ENCODE peak calls at places on chromosomes 7 and 10, in eight cellular contexts. K, W, R, Z, B, I, V and E are unnamed samples.

GRCh38 chr10:34638405-34639054 is 176.6 kb downstream of the PARD3 start:
- DNase-seq in K (no peak), W (peak; percentile 89), R (peak; percentile 82), Z (peak; percentile 79), B (peak; percentile 58), I (peak; percentile 80), V (peak; percentile 95), E (peak; percentile 54)

GRCh38 chr10:33032354-33033254 is 74.6 kb upstream of the ITGB1 start:
- DNase-seq in K (no peak), W (no peak), R (no peak), Z (peak; percentile 15), B (no peak), I (no peak), V (peak; percentile 83), E (no peak)

GRCh38 chr7:118918556-118918955 is 694.1 kb downstream of the ANKRD7 start:
- DNase-seq in K (no peak), W (no peak), R (no peak), Z (no peak), B (no peak), I (no peak), V (peak; percentile 14), E (no peak)

GRCh38 chr7:102860351-102860811 is 52.4 kb upstream of the LRRC17 start:
- DNase-seq in K (no peak), W (no peak), R (no peak), Z (no peak), B (no peak), I (no peak), V (peak; percentile 95), E (no peak)

GRCh38 chr7:157576415-157576814 is 239.6 kb downstream of the DNAJB6 start:
- DNase-seq in K (no peak), W (no peak), R (peak; percentile 56), Z (no peak), B (peak; percentile 64), I (peak; percentile 45), V (no peak), E (no peak)

GRCh38 chr10:119257894-119258293 is 50.5 kb downstream of the GRK5 start:
- DNase-seq in K (no peak), W (no peak), R (no peak), Z (no peak), B (no peak), I (no peak), V (no peak), E (no peak)

GRCh38 chr10:120131183-120131582 is 238.7 kb downstream of the SEC23IP start:
- DNase-seq in K (no peak), W (no peak), R (no peak), Z (no peak), B (no peak), I (no peak), V (peak; percentile 1), E (no peak)

GRCh38 chr7:111827863-111828504 is 265.7 kb upstream of the IMMP2L start:
- DNase-seq in K (no peak), W (no peak), R (no peak), Z (no peak), B (no peak), I (no peak), V (peak; percentile 47), E (no peak)

GRCh38 chr7:11833431-11833830 is 1.4 kb upstream of the THSD7A start:
- DNase-seq in K (no peak), W (no peak), R (no peak), Z (no peak), B (peak; percentile 6), I (no peak), V (no peak), E (no peak)

GRCh38 chr10:44306147-44306710 is 78.7 kb downstream of the CXCL12 start:
- DNase-seq in K (no peak), W (no peak), R (no peak), Z (no peak), B (no peak), I (no peak), V (peak; percentile 83), E (no peak)

GRCh38 chr7:129752760-129753159 is 141.2 kb downstream of the NRF1 start:
- DNase-seq in K (no peak), W (no peak), R (no peak), Z (no peak), B (no peak), I (no peak), V (no peak), E (no peak)

GRCh38 chr7:30983914-30984247 is 20.1 kb downstream of the GHRHR start:
- DNase-seq in K (no peak), W (no peak), R (no peak), Z (no peak), B (no peak), I (no peak), V (no peak), E (no peak)
- TF ChIP-seq CTCF in K (peak; percentile 48), W (no peak), R (peak; percentile 6), Z (no peak), B (peak; percentile 43), I (peak; percentile 5), V (no peak), E (peak; percentile 65)

DNA sequence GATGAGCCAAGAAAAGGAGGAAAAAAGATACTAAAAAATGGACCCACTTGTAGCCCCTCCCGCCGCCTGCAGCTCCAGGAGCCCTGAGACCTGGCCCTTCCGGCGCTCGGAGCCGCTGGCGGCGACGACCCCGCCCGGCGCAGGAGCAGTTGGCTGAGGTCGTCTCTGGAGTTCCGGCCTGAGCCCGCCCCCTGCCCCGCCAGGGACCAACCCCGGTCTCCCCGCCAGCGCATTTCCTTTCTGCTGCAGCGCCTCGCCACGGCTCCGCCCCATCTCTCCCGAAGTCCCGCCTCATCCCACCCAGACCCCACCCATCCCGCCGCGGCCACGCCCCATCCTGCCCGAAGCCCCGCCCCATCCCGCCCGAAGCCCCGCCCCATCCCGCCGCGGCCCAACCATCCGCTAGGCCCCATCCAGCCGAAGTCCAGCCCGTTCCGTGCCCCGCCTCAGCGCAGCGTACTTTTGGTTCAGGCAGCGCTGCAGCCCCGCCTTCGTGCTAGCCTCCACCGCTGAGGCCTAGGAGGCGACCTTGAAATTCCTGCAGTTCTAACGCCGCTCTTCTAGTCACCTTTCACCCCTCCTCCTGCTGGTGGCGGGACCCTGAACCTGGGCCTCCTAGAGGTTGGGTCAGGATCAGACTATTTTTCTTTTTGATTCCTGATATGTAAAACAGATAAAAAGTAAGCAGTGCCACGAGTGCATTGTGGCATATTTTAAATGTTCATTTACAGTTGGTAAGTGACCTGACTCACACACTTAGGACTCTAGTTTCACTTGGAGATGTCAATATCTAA is at the start of gene STN1:
- DNase-seq in K (peak; percentile 97), W (peak; percentile 75), R (peak; percentile 98), Z (peak; percentile 94), B (peak; percentile 94), I (peak; percentile 98), V (peak; percentile 96), E (peak; percentile 95)
- TF ChIP-seq CTCF in K (peak; percentile 10), W (no peak), R (no peak), Z (no peak), B (no peak), I (no peak), V (no peak), E (no peak)

GRCh38 chr10:77925795-77926565 is 575 bp downstream of the DLG5 start:
- DNase-seq in K (no peak), W (no peak), R (peak; percentile 65), Z (peak; percentile 69), B (peak; percentile 16), I (peak; percentile 72), V (no peak), E (no peak)
- TF ChIP-seq CTCF in K (peak; percentile 26), W (no peak), R (no peak), Z (peak; percentile 21), B (no peak), I (no peak), V (no peak), E (no peak)

GRCh38 chr7:45076946-45077345 is 11.8 kb downstream of the NACAD start:
- DNase-seq in K (no peak), W (no peak), R (no peak), Z (no peak), B (no peak), I (no peak), V (no peak), E (no peak)

GRCh38 chr7:45075871-45076796 is 12.6 kb downstream of the NACAD start:
- DNase-seq in K (no peak), W (no peak), R (no peak), Z (no peak), B (no peak), I (no peak), V (no peak), E (no peak)

GRCh38 chr7:45080265-45080957 is 8.4 kb downstream of the NACAD start:
- DNase-seq in K (no peak), W (no peak), R (no peak), Z (no peak), B (no peak), I (no peak), V (no peak), E (no peak)

GRCh38 chr7:45077579-45077978 is 11.2 kb downstream of the NACAD start:
- DNase-seq in K (no peak), W (no peak), R (no peak), Z (no peak), B (no peak), I (no peak), V (no peak), E (no peak)

GRCh38 chr7:45078199-45078681 is 10.5 kb downstream of the NACAD start:
- DNase-seq in K (no peak), W (no peak), R (no peak), Z (no peak), B (no peak), I (no peak), V (no peak), E (no peak)
- TF ChIP-seq CTCF in K (no peak), W (no peak), R (no peak), Z (no peak), B (no peak), I (no peak), V (no peak), E (no peak)

DNA sequence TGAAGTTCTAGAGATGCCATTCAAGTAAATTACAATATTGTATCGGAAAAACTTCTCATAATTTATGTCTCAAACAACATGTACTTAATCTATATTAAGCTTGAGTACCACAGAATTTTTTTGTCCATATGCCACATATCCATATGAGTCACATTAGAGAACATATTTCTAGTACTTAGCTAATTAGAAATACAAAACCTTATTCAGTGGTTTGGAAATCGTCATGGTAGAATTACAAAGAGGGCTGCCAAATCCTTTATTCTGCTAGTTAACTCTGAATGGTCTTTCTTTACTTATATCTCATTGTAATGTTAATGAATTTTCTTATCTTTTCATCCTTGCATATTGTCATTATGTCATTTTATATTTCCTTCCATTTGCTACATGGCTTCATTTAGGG is 9.0 kb upstream of the VIM start:
- DNase-seq in K (no peak), W (no peak), R (no peak), Z (no peak), B (no peak), I (no peak), V (peak; percentile 52), E (no peak)
- TF ChIP-seq CTCF in K (no peak), W (no peak), R (no peak), Z (no peak), B (no peak), I (no peak), V (no peak), E (no peak)